ENCODE peak calls at places on chromosomes 3 and 15, in six cellular contexts. One of them, this sample, is unnamed.

GRCh38 chr15:58743161-58743502 is 6.4 kb downstream of the ADAM10 start:
- DNase-seq in mesothelial cell of epicardium: no peak
- DNase-seq in spleen: no peak
- DNase-seq in kidney: no peak
- DNase-seq in mucosa of descending colon: no peak
- DNase-seq in fibroblast of pulmonary artery: no peak
- DNase-seq in this sample: no peak

GRCh38 chr3:124972457-124972856 is 37.9 kb upstream of the MUC13 start:
- DNase-seq in mucosa of descending colon: no peak
- DNase-seq in kidney: no peak
- DNase-seq in spleen: no peak
- DNase-seq in mesothelial cell of epicardium: no peak
- DNase-seq in fibroblast of pulmonary artery: no peak
- DNase-seq in this sample: no peak

GRCh38 chr3:33658039-33658438 is 60.0 kb downstream of the CLASP2 start:
- DNase-seq in mesothelial cell of epicardium: no peak
- DNase-seq in fibroblast of pulmonary artery: no peak
- DNase-seq in mucosa of descending colon: no peak
- DNase-seq in kidney: no peak
- DNase-seq in spleen: no peak
- DNase-seq in this sample: no peak

GRCh38 chr3:129525341-129525968 is 3.0 kb upstream of the RHO start:
- DNase-seq in mesothelial cell of epicardium: no peak
- DNase-seq in mucosa of descending colon: no peak
- DNase-seq in spleen: peak
- DNase-seq in kidney: no peak
- DNase-seq in fibroblast of pulmonary artery: peak
- DNase-seq in this sample: no peak

GRCh38 chr3:53166781-53167291 is 5.8 kb downstream of the PRKCD start:
- DNase-seq in fibroblast of pulmonary artery: peak
- DNase-seq in mesothelial cell of epicardium: no peak
- DNase-seq in kidney: no peak
- DNase-seq in spleen: peak
- DNase-seq in mucosa of descending colon: no peak
- DNase-seq in this sample: no peak

GRCh38 chr3:188348445-188349244 is 194.7 kb downstream of the LPP start:
- DNase-seq in kidney: peak
- DNase-seq in mucosa of descending colon: no peak
- DNase-seq in spleen: no peak
- DNase-seq in mesothelial cell of epicardium: peak
- DNase-seq in fibroblast of pulmonary artery: peak
- DNase-seq in this sample: no peak

GRCh38 chr15:40493089-40493840 is 22.5 kb downstream of the CHST14 start:
- DNase-seq in mesothelial cell of epicardium: no peak
- DNase-seq in kidney: no peak
- DNase-seq in fibroblast of pulmonary artery: no peak
- DNase-seq in mucosa of descending colon: no peak
- DNase-seq in spleen: no peak
- DNase-seq in this sample: no peak

GRCh38 chr3:196388946-196389345 is 43.3 kb downstream of the UBXN7 start:
- DNase-seq in fibroblast of pulmonary artery: peak
- DNase-seq in spleen: no peak
- DNase-seq in kidney: no peak
- DNase-seq in mesothelial cell of epicardium: no peak
- DNase-seq in mucosa of descending colon: no peak
- DNase-seq in this sample: no peak

GRCh38 chr3:48130321-48130881 is 57.8 kb downstream of the CDC25A start:
- DNase-seq in fibroblast of pulmonary artery: peak
- DNase-seq in mesothelial cell of epicardium: peak
- DNase-seq in mucosa of descending colon: peak
- DNase-seq in spleen: peak
- DNase-seq in kidney: peak
- DNase-seq in this sample: no peak

GRCh38 chr3:5891721-5892120 is 704.2 kb downstream of the EDEM1 start:
- DNase-seq in mesothelial cell of epicardium: no peak
- DNase-seq in fibroblast of pulmonary artery: no peak
- DNase-seq in spleen: no peak
- DNase-seq in mucosa of descending colon: no peak
- DNase-seq in kidney: no peak
- DNase-seq in this sample: no peak

GRCh38 chr3:111548756-111549155 is 6.8 kb downstream of the CD96 start:
- DNase-seq in mesothelial cell of epicardium: no peak
- DNase-seq in kidney: no peak
- DNase-seq in fibroblast of pulmonary artery: no peak
- DNase-seq in mucosa of descending colon: no peak
- DNase-seq in spleen: no peak
- DNase-seq in this sample: no peak

GRCh38 chr3:179837374-179837773 is 184.5 kb downstream of the USP13 start:
- DNase-seq in spleen: no peak
- DNase-seq in kidney: no peak
- DNase-seq in mesothelial cell of epicardium: no peak
- DNase-seq in fibroblast of pulmonary artery: peak
- DNase-seq in mucosa of descending colon: no peak
- DNase-seq in this sample: no peak
- TF ChIP-seq CTCF in spleen: no peak
- TF ChIP-seq CTCF in kidney: no peak
- TF ChIP-seq CTCF in mesothelial cell of epicardium: no peak
- TF ChIP-seq CTCF in fibroblast of pulmonary artery: peak
- TF ChIP-seq CTCF in mucosa of descending colon: no peak
- TF ChIP-seq CTCF in this sample: peak

GRCh38 chr15:72796210-72796514 is 12.6 kb upstream of the ADPGK start:
- DNase-seq in mucosa of descending colon: no peak
- DNase-seq in mesothelial cell of epicardium: no peak
- DNase-seq in fibroblast of pulmonary artery: no peak
- DNase-seq in kidney: no peak
- DNase-seq in spleen: no peak
- DNase-seq in this sample: no peak
- TF ChIP-seq CTCF in mucosa of descending colon: no peak
- TF ChIP-seq CTCF in mesothelial cell of epicardium: no peak
- TF ChIP-seq CTCF in fibroblast of pulmonary artery: no peak
- TF ChIP-seq CTCF in kidney: no peak
- TF ChIP-seq CTCF in spleen: no peak
- TF ChIP-seq CTCF in this sample: no peak

DNA sequence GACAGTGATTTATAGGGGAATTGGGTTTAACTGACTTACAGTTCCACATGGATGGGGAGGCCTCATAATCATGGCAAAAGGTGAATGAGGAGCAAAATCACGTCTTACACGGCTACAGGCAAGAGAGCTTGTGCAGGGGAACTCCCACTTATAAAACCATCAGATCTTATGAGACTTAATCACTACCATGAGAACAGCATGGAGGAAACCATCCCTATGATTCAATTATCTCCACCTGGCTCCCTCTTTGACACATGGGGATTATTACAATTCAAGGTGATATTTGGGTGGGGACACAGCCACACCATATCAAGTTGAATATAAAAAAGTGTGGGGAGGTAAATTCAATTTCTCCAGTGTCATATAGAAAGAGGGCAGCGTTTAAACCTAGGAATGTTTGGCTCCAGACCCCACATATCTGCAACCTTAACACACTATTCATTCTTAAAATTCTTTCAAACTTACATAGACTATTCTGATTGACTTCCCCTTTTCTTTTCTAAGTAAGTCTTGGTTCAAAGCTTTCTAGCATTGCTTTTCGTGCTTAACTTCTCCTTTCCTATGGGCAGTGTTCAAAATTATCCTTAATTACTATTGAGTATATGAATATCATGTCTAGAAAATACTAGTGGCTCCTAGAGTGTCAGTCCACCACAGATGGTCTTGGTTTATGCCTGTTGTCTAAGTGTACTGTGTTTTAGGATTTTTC is 446.7 kb upstream of the GBE1 start:
- DNase-seq in mucosa of descending colon: no peak
- DNase-seq in fibroblast of pulmonary artery: no peak
- DNase-seq in kidney: no peak
- DNase-seq in spleen: no peak
- DNase-seq in mesothelial cell of epicardium: no peak
- DNase-seq in this sample: no peak
- TF ChIP-seq CTCF in mucosa of descending colon: no peak
- TF ChIP-seq CTCF in fibroblast of pulmonary artery: no peak
- TF ChIP-seq CTCF in kidney: no peak
- TF ChIP-seq CTCF in spleen: no peak
- TF ChIP-seq CTCF in mesothelial cell of epicardium: no peak
- TF ChIP-seq CTCF in this sample: no peak

GRCh38 chr3:157294444-157294843 is 134.5 kb upstream of the CCNL1 start:
- DNase-seq in mesothelial cell of epicardium: no peak
- DNase-seq in spleen: no peak
- DNase-seq in mucosa of descending colon: no peak
- DNase-seq in fibroblast of pulmonary artery: no peak
- DNase-seq in kidney: no peak
- DNase-seq in this sample: no peak
- TF ChIP-seq CTCF in mesothelial cell of epicardium: no peak
- TF ChIP-seq CTCF in spleen: no peak
- TF ChIP-seq CTCF in mucosa of descending colon: no peak
- TF ChIP-seq CTCF in fibroblast of pulmonary artery: no peak
- TF ChIP-seq CTCF in kidney: no peak
- TF ChIP-seq CTCF in this sample: no peak

DNA sequence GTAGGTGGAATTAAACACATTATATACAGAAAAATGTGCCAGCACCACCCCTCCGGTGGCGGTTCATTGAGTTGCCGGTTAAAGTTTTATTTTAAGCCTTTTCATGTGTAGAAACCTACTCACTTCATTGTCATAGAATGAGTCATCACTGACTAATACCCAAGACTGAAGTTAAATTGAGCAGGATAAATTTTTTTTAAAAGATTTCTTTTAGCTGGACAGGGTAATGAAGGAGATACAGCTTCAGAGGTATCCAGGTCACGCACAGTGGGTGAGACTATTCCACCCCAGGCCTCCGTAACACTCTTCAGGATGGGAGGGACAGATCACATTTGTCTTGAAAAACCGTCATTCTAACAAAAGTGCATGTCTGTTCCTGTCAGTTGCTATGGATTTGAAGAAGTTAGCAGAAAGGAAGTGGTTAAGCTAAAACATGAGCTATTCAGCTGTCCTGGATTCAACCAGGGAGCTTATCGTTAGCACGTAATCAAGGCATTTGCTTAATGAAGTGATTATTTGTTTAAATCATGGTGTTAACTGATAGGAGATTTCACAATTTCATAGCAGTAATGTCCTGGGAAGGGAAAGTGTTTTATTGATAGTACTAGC is 23.3 kb downstream of the WHAMM start:
- DNase-seq in kidney: no peak
- DNase-seq in mucosa of descending colon: no peak
- DNase-seq in mesothelial cell of epicardium: no peak
- DNase-seq in fibroblast of pulmonary artery: peak
- DNase-seq in spleen: no peak
- DNase-seq in this sample: no peak
- TF ChIP-seq CTCF in kidney: no peak
- TF ChIP-seq CTCF in mucosa of descending colon: no peak
- TF ChIP-seq CTCF in mesothelial cell of epicardium: peak
- TF ChIP-seq CTCF in fibroblast of pulmonary artery: peak
- TF ChIP-seq CTCF in spleen: no peak
- TF ChIP-seq CTCF in this sample: peak